ENCODE peak calls at places on chromosomes 5 and 9, in ten cellular contexts. I is uterus, D is GM12878, L is WERI-Rb-1, Y is IMR-90, A is heart left ventricle, E is body of pancreas, T is colonic mucosa, P is stomach, C is neural progenitor cell. U is an unnamed sample.
A peak's percentile ranks its signal among the peaks of the same experiment; 100 is the strongest.

GRCh38 chr5:20654746-20655145 is 666.7 kb upstream of the CDH18 start:
- DNase-seq in I (no peak), D (no peak), L (no peak), Y (no peak), A (no peak), E (no peak), T (no peak), P (no peak), C (no peak), U (no peak)

GRCh38 chr5:132094393-132095076 is 20.9 kb downstream of the CSF2 start:
- DNase-seq in I (no peak), D (no peak), L (peak; percentile 42), Y (peak; percentile 99), A (no peak), E (no peak), T (no peak), P (no peak), C (no peak), U (no peak)

GRCh38 chr9:99778829-99779228 is 42.9 kb upstream of the NR4A3 start:
- DNase-seq in I (no peak), D (no peak), L (no peak), Y (no peak), A (no peak), E (no peak), T (no peak), P (no peak), C (no peak), U (no peak)

GRCh38 chr9:98942906-98943681 is 613 bp upstream of the COL15A1 start:
- DNase-seq in I (no peak), D (no peak), L (no peak), Y (no peak), A (peak; percentile 41), E (no peak), T (no peak), P (no peak), C (no peak), U (no peak)

GRCh38 chr5:963673-964531 is 44.7 kb upstream of the NKD2 start:
- DNase-seq in I (no peak), D (no peak), L (peak; percentile 75), Y (peak; percentile 88), A (peak; percentile 82), E (no peak), T (no peak), P (no peak), C (no peak), U (no peak)

GRCh38 chr9:136665111-136665703 is 2.5 kb downstream of the EGFL7 start:
- DNase-seq in I (no peak), D (no peak), L (peak; percentile 46), Y (no peak), A (no peak), E (peak; percentile 48), T (no peak), P (no peak), C (peak; percentile 76), U (no peak)

GRCh38 chr5:164302533-164303235 is 797.3 kb downstream of the MAT2B start:
- DNase-seq in I (no peak), D (no peak), L (no peak), Y (peak; percentile 42), A (no peak), E (no peak), T (no peak), P (no peak), C (no peak), U (no peak)

GRCh38 chr9:116585896-116586295 is 101.2 kb upstream of the TRIM32 start:
- DNase-seq in I (no peak), D (no peak), L (no peak), Y (no peak), A (no peak), E (no peak), T (no peak), P (no peak), C (no peak), U (no peak)

GRCh38 chr9:80134487-80134886 is 562.7 kb downstream of the TLE4 start:
- DNase-seq in I (no peak), D (peak; percentile 19), L (no peak), Y (no peak), A (no peak), E (no peak), T (no peak), P (no peak), C (no peak), U (no peak)

GRCh38 chr5:94993501-94993900 is 291.4 kb downstream of the MCTP1 start:
- DNase-seq in I (no peak), D (no peak), L (no peak), Y (no peak), A (no peak), E (no peak), T (no peak), P (no peak), C (peak; percentile 7), U (no peak)

GRCh38 chr5:133373121-133373870 is 239.0 kb downstream of the FSTL4 start:
- DNase-seq in I (no peak), D (no peak), L (no peak), Y (peak; percentile 2), A (no peak), E (no peak), T (no peak), P (no peak), C (no peak), U (no peak)

GRCh38 chr9:105007143-105007542 is 79.2 kb upstream of the ABCA1 start:
- DNase-seq in I (no peak), D (no peak), L (no peak), Y (peak; percentile 92), A (no peak), E (no peak), T (no peak), P (no peak), C (no peak), U (no peak)

GRCh38 chr5:518721-519120 is 5.5 kb downstream of the SLC9A3 start:
- DNase-seq in I (no peak), D (no peak), L (no peak), Y (no peak), A (no peak), E (no peak), T (peak; percentile 80), P (no peak), C (no peak), U (no peak)

GRCh38 chr5:525164-525761 is 1.0 kb upstream of the SLC9A3 start:
- DNase-seq in I (no peak), D (no peak), L (no peak), Y (no peak), A (no peak), E (no peak), T (no peak), P (no peak), C (no peak), U (no peak)

GRCh38 chr5:141172381-141173204 is at the start of gene PCDHB7:
- DNase-seq in I (peak; percentile 34), D (no peak), L (peak; percentile 22), Y (peak; percentile 26), A (no peak), E (no peak), T (no peak), P (no peak), C (peak; percentile 52), U (no peak)
- H3K9me3 ChIP-seq in I (peaks cover 3% of the 10 kb centered on the region), D (no peaks in the 10 kb centered on the region), L (peaks cover 6% of the 10 kb centered on the region), Y (peaks cover 14% of the 10 kb centered on the region), A (peaks cover 18% of the 10 kb centered on the region), E (peaks cover 33% of the 10 kb centered on the region), T (no peaks in the 10 kb centered on the region), P (peaks cover 62% of the 10 kb centered on the region), C (no peaks in the 10 kb centered on the region), U (peaks cover 39% of the 10 kb centered on the region)

GRCh38 chr5:146919304-146919703 is 40.7 kb upstream of the PPP2R2B start:
- DNase-seq in I (no peak), D (no peak), L (no peak), Y (no peak), A (no peak), E (no peak), T (no peak), P (no peak), C (peak; percentile 79), U (no peak)
- H3K27ac ChIP-seq in I (no peak overlapping the region), D (no peak overlapping the region), L (no peak overlapping the region), Y (no peak overlapping the region), A (no peak overlapping the region), E (no peak overlapping the region), T (no peak overlapping the region), P (no peak overlapping the region), C (no peak overlapping the region), U (no peak overlapping the region)

DNA sequence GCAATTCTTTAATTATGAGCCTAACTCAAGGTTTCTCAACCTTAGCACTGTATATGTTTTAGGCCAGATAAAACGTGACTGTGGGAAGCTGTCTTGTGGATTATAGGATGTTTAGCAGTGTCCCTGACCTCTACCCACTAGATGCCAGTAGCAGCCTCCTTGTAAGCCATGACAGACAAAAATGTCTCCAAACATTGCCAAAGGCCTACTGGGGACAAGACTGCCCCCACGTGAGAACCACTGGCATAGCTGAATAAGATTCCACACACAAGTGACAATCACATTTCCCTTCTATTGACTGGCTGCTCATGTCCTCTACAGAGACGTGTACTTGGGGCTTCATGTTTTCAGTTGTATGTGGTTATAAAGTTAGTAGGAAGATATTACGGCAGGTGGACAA is 55.4 kb downstream of the GOLM1 start:
- DNase-seq in I (no peak), D (no peak), L (no peak), Y (no peak), A (no peak), E (no peak), T (no peak), P (no peak), C (peak; percentile 18), U (no peak)
- TF ChIP-seq CTCF in I (no peak), D (no peak), L (peak; percentile 20), Y (no peak), A (no peak), E (no peak), T (no peak), P (no peak), C (peak; percentile 37), U (no peak)

DNA sequence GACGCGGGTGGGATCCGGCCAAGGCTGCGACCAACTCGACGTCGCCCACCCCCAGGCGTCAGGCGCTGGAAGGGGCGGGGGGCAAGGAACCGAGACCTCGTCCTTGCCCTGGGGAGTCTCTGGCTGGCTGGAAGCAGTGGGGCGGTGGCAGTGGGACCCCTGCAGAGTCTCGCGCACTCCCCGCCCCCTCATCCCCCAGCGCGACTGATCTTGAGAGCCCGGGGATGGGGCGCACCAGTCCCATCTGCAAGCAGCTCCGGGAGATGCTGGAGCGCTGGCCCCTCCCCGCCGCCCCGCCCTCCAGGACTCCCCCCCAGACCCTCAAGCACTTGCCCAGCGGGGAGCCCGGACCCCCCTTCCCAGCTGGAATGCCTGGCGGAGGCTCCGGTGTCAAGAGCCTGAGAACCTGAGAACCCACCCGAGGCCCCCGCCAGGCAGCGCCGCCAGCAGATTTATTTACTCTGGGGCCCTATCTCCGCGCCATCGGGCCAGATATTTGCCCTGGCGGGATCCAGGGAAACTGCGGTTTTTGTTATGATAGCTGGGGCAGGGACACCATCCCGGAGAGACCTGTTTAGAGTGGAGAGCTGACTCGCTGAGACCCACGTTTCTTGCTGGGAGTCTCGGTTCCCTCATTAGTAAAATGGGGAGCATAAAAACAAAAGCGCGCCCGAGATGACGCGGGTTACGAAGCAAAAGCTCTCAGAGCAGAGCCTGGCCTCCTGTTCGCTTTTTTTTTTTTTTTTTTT is 1.2 kb downstream of the PRRT1B start:
- DNase-seq in I (no peak), D (no peak), L (no peak), Y (peak; percentile 12), A (no peak), E (peak; percentile 41), T (peak; percentile 35), P (peak; percentile 63), C (no peak), U (no peak)
- H3K9me3 ChIP-seq in I (no peaks in the 10 kb centered on the region), D (peaks cover 15% of the 10 kb centered on the region), L (peaks cover 29% of the 10 kb centered on the region), Y (peaks cover 32% of the 10 kb centered on the region), A (peaks cover 18% of the 10 kb centered on the region), E (peaks cover 15% of the 10 kb centered on the region), T (no peaks in the 10 kb centered on the region), P (peaks cover 26% of the 10 kb centered on the region), C (peaks cover 13% of the 10 kb centered on the region), U (peaks cover 21% of the 10 kb centered on the region)

GRCh38 chr5:56516034-56516433 is 282.9 kb upstream of the ANKRD55 start:
- DNase-seq in I (no peak), D (no peak), L (no peak), Y (no peak), A (no peak), E (no peak), T (no peak), P (no peak), C (no peak), U (no peak)
- H3K27ac ChIP-seq in I (no peak overlapping the region), D (no peak overlapping the region), L (peak overlapping the region; percentile 18), Y (no peak overlapping the region), A (peak overlapping the region; percentile 12), E (no peak overlapping the region), T (no peak overlapping the region), P (no peak overlapping the region), C (no peak overlapping the region), U (no peak overlapping the region)